ENCODE peak calls at places on chromosomes 12 and 14, in eight cellular contexts. One of them, this sample, is unnamed.

GRCh38 chr12:118571730-118572129 is 195.4 kb downstream of the SUDS3 start:
- DNase-seq in heart right ventricle: no peak
- DNase-seq in GM06990: no peak
- DNase-seq in pancreas: no peak
- DNase-seq in MM.1S: no peak
- DNase-seq in cardiac fibroblast: no peak
- DNase-seq in adrenal gland: no peak
- DNase-seq in endodermal cell: no peak
- DNase-seq in this sample: no peak

GRCh38 chr12:27864521-27864920 is 84.5 kb upstream of the MANSC4 start:
- DNase-seq in adrenal gland: no peak
- DNase-seq in heart right ventricle: no peak
- DNase-seq in GM06990: no peak
- DNase-seq in pancreas: no peak
- DNase-seq in endodermal cell: no peak
- DNase-seq in MM.1S: no peak
- DNase-seq in cardiac fibroblast: no peak
- DNase-seq in this sample: no peak

GRCh38 chr12:78271546-78271945 is 440.9 kb downstream of the NAV3 start:
- DNase-seq in cardiac fibroblast: peak
- DNase-seq in MM.1S: no peak
- DNase-seq in adrenal gland: no peak
- DNase-seq in GM06990: no peak
- DNase-seq in endodermal cell: no peak
- DNase-seq in heart right ventricle: no peak
- DNase-seq in pancreas: no peak
- DNase-seq in this sample: no peak

GRCh38 chr14:80930836-80931389 is 10.6 kb downstream of the CEP128 start:
- DNase-seq in heart right ventricle: no peak
- DNase-seq in pancreas: no peak
- DNase-seq in adrenal gland: no peak
- DNase-seq in endodermal cell: no peak
- DNase-seq in MM.1S: peak
- DNase-seq in GM06990: peak
- DNase-seq in cardiac fibroblast: peak
- DNase-seq in this sample: no peak

GRCh38 chr12:575948-576612 is 87.2 kb downstream of the NINJ2 start:
- DNase-seq in GM06990: peak
- DNase-seq in cardiac fibroblast: peak
- DNase-seq in MM.1S: peak
- DNase-seq in pancreas: peak
- DNase-seq in adrenal gland: peak
- DNase-seq in endodermal cell: peak
- DNase-seq in heart right ventricle: peak
- DNase-seq in this sample: peak

GRCh38 chr12:67650127-67650495 is 1.6 kb downstream of the DYRK2 start:
- DNase-seq in adrenal gland: peak
- DNase-seq in pancreas: peak
- DNase-seq in cardiac fibroblast: peak
- DNase-seq in endodermal cell: no peak
- DNase-seq in heart right ventricle: peak
- DNase-seq in MM.1S: no peak
- DNase-seq in GM06990: peak
- DNase-seq in this sample: peak

GRCh38 chr14:51534623-51535022 is 117.1 kb upstream of the FRMD6 start:
- DNase-seq in cardiac fibroblast: peak
- DNase-seq in adrenal gland: peak
- DNase-seq in pancreas: peak
- DNase-seq in MM.1S: no peak
- DNase-seq in GM06990: no peak
- DNase-seq in heart right ventricle: no peak
- DNase-seq in endodermal cell: no peak
- DNase-seq in this sample: peak

GRCh38 chr14:89617142-89617460 is 200.1 kb upstream of the FOXN3 start:
- DNase-seq in endodermal cell: no peak
- DNase-seq in MM.1S: no peak
- DNase-seq in heart right ventricle: no peak
- DNase-seq in pancreas: no peak
- DNase-seq in GM06990: no peak
- DNase-seq in adrenal gland: no peak
- DNase-seq in cardiac fibroblast: no peak
- DNase-seq in this sample: no peak

GRCh38 chr12:46357438-46358324 is 14.9 kb downstream of the SLC38A2 start:
- DNase-seq in adrenal gland: no peak
- DNase-seq in pancreas: no peak
- DNase-seq in GM06990: no peak
- DNase-seq in cardiac fibroblast: peak
- DNase-seq in heart right ventricle: no peak
- DNase-seq in endodermal cell: peak
- DNase-seq in MM.1S: no peak
- DNase-seq in this sample: no peak

GRCh38 chr14:53962954-53963490 is 6.4 kb upstream of the BMP4 start:
- DNase-seq in MM.1S: no peak
- DNase-seq in adrenal gland: no peak
- DNase-seq in cardiac fibroblast: no peak
- DNase-seq in endodermal cell: no peak
- DNase-seq in heart right ventricle: no peak
- DNase-seq in pancreas: no peak
- DNase-seq in GM06990: no peak
- DNase-seq in this sample: no peak

GRCh38 chr14:90062852-90063539 is 1.2 kb downstream of the KCNK13 start:
- DNase-seq in heart right ventricle: no peak
- DNase-seq in GM06990: no peak
- DNase-seq in MM.1S: no peak
- DNase-seq in adrenal gland: no peak
- DNase-seq in endodermal cell: no peak
- DNase-seq in pancreas: no peak
- DNase-seq in cardiac fibroblast: no peak
- DNase-seq in this sample: no peak

GRCh38 chr12:48489012-48489411 is 6.7 kb downstream of the C12orf54 start:
- DNase-seq in heart right ventricle: no peak
- DNase-seq in cardiac fibroblast: no peak
- DNase-seq in endodermal cell: no peak
- DNase-seq in MM.1S: no peak
- DNase-seq in adrenal gland: no peak
- DNase-seq in GM06990: peak
- DNase-seq in pancreas: no peak
- DNase-seq in this sample: no peak

GRCh38 chr12:5817246-5817645 is 127.8 kb downstream of the ANO2 start:
- DNase-seq in adrenal gland: no peak
- DNase-seq in endodermal cell: no peak
- DNase-seq in cardiac fibroblast: no peak
- DNase-seq in heart right ventricle: no peak
- DNase-seq in MM.1S: no peak
- DNase-seq in pancreas: no peak
- DNase-seq in GM06990: no peak
- DNase-seq in this sample: no peak

GRCh38 chr12:61538951-61539350 is 721.3 kb upstream of the USP15 start:
- DNase-seq in adrenal gland: no peak
- DNase-seq in MM.1S: peak
- DNase-seq in GM06990: no peak
- DNase-seq in cardiac fibroblast: no peak
- DNase-seq in endodermal cell: peak
- DNase-seq in pancreas: no peak
- DNase-seq in heart right ventricle: no peak
- DNase-seq in this sample: no peak

GRCh38 chr12:106736051-106736957 is 38.2 kb upstream of the RIC8B start:
- DNase-seq in MM.1S: peak
- DNase-seq in GM06990: no peak
- DNase-seq in heart right ventricle: no peak
- DNase-seq in endodermal cell: peak
- DNase-seq in adrenal gland: no peak
- DNase-seq in cardiac fibroblast: no peak
- DNase-seq in pancreas: no peak
- DNase-seq in this sample: no peak

GRCh38 chr12:107642240-107642639 is 43.4 kb upstream of the PWP1 start:
- DNase-seq in pancreas: no peak
- DNase-seq in heart right ventricle: no peak
- DNase-seq in GM06990: no peak
- DNase-seq in cardiac fibroblast: no peak
- DNase-seq in MM.1S: no peak
- DNase-seq in adrenal gland: no peak
- DNase-seq in endodermal cell: peak
- DNase-seq in this sample: no peak

GRCh38 chr12:103635419-103635818 is 48.3 kb downstream of the STAB2 start:
- DNase-seq in MM.1S: no peak
- DNase-seq in cardiac fibroblast: no peak
- DNase-seq in GM06990: no peak
- DNase-seq in heart right ventricle: no peak
- DNase-seq in pancreas: no peak
- DNase-seq in adrenal gland: no peak
- DNase-seq in endodermal cell: no peak
- DNase-seq in this sample: no peak

GRCh38 chr12:71315328-71315960 is 124.2 kb upstream of the LGR5 start:
- DNase-seq in GM06990: no peak
- DNase-seq in endodermal cell: no peak
- DNase-seq in adrenal gland: no peak
- DNase-seq in MM.1S: no peak
- DNase-seq in pancreas: no peak
- DNase-seq in heart right ventricle: no peak
- DNase-seq in cardiac fibroblast: peak
- DNase-seq in this sample: no peak

GRCh38 chr14:33847066-33847465 is 103.8 kb downstream of the EGLN3 start:
- DNase-seq in cardiac fibroblast: peak
- DNase-seq in pancreas: no peak
- DNase-seq in MM.1S: no peak
- DNase-seq in endodermal cell: no peak
- DNase-seq in adrenal gland: no peak
- DNase-seq in GM06990: no peak
- DNase-seq in heart right ventricle: no peak
- DNase-seq in this sample: no peak

DNA sequence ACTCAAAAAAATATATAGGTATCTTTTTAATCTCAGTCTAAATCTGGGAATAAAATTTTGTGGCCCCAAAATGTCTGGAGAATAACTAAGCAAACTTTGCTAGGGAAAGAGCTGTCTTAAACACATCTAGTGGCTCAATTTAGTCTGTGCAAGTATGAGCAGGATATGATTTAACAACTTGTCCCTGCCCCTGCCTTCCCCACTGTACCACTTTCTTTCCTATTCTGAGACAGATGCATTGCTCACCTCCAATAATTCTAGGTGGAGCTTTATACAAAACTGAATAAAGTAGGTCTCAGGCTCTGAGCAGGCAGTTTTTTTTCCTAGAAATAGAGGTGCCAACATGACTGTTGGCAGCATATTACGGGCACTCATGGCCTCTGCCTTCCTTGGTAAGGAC is 412.1 kb downstream of the DAD1 start:
- DNase-seq in cardiac fibroblast: no peak
- DNase-seq in endodermal cell: no peak
- DNase-seq in GM06990: no peak
- DNase-seq in MM.1S: no peak
- DNase-seq in pancreas: no peak
- DNase-seq in adrenal gland: no peak
- DNase-seq in heart right ventricle: no peak
- DNase-seq in this sample: no peak
- TF ChIP-seq CTCF in cardiac fibroblast: no peak
- TF ChIP-seq CTCF in endodermal cell: no peak
- TF ChIP-seq CTCF in GM06990: no peak
- TF ChIP-seq CTCF in MM.1S: no peak
- TF ChIP-seq CTCF in pancreas: no peak
- TF ChIP-seq CTCF in adrenal gland: no peak
- TF ChIP-seq CTCF in heart right ventricle: no peak
- TF ChIP-seq CTCF in this sample: no peak

DNA sequence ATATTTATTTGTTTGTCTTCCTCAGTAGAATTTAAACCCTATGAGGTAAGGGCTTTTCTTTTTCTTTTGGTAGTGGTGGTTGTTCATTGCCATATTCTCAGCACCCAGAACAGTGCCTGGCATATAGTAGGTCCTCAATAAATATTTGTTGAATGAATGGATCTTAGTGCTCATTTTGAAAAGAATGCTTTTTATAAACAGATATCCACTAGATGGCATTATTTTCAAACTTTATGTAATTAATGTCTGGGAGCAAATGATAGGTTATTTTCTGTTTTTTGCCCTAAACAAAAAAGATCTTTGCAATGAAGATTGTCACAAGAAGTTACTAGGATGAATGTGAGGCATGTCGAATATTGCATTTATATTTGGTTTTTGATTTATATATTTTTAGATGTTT is 64.1 kb downstream of the RAD51B start:
- DNase-seq in MM.1S: peak
- DNase-seq in cardiac fibroblast: peak
- DNase-seq in adrenal gland: no peak
- DNase-seq in heart right ventricle: no peak
- DNase-seq in endodermal cell: no peak
- DNase-seq in GM06990: no peak
- DNase-seq in pancreas: no peak
- DNase-seq in this sample: no peak
- TF ChIP-seq CTCF in MM.1S: peak
- TF ChIP-seq CTCF in cardiac fibroblast: peak
- TF ChIP-seq CTCF in adrenal gland: peak
- TF ChIP-seq CTCF in heart right ventricle: peak
- TF ChIP-seq CTCF in endodermal cell: peak
- TF ChIP-seq CTCF in GM06990: no peak
- TF ChIP-seq CTCF in pancreas: peak
- TF ChIP-seq CTCF in this sample: peak

GRCh38 chr12:82522285-82522684 is 164.0 kb downstream of the METTL25 start:
- DNase-seq in heart right ventricle: no peak
- DNase-seq in pancreas: no peak
- DNase-seq in MM.1S: no peak
- DNase-seq in endodermal cell: no peak
- DNase-seq in adrenal gland: no peak
- DNase-seq in GM06990: no peak
- DNase-seq in cardiac fibroblast: no peak
- DNase-seq in this sample: no peak

GRCh38 chr12:82519508-82519907 is 161.2 kb downstream of the METTL25 start:
- DNase-seq in pancreas: no peak
- DNase-seq in MM.1S: no peak
- DNase-seq in heart right ventricle: no peak
- DNase-seq in adrenal gland: no peak
- DNase-seq in cardiac fibroblast: no peak
- DNase-seq in GM06990: no peak
- DNase-seq in endodermal cell: no peak
- DNase-seq in this sample: no peak

GRCh38 chr12:82522762-82523161 is 163.9 kb upstream of the TMTC2 start:
- DNase-seq in adrenal gland: no peak
- DNase-seq in heart right ventricle: no peak
- DNase-seq in pancreas: peak
- DNase-seq in GM06990: no peak
- DNase-seq in cardiac fibroblast: no peak
- DNase-seq in endodermal cell: no peak
- DNase-seq in MM.1S: no peak
- DNase-seq in this sample: no peak

GRCh38 chr12:82517808-82518207 is 159.5 kb downstream of the METTL25 start:
- DNase-seq in MM.1S: no peak
- DNase-seq in pancreas: no peak
- DNase-seq in heart right ventricle: no peak
- DNase-seq in adrenal gland: no peak
- DNase-seq in cardiac fibroblast: no peak
- DNase-seq in GM06990: no peak
- DNase-seq in endodermal cell: peak
- DNase-seq in this sample: no peak

GRCh38 chr12:82517027-82517426 is 158.7 kb downstream of the METTL25 start:
- DNase-seq in pancreas: no peak
- DNase-seq in adrenal gland: no peak
- DNase-seq in MM.1S: peak
- DNase-seq in cardiac fibroblast: peak
- DNase-seq in heart right ventricle: no peak
- DNase-seq in endodermal cell: peak
- DNase-seq in GM06990: no peak
- DNase-seq in this sample: no peak
- TF ChIP-seq CTCF in pancreas: no peak
- TF ChIP-seq CTCF in adrenal gland: no peak
- TF ChIP-seq CTCF in MM.1S: peak
- TF ChIP-seq CTCF in cardiac fibroblast: peak
- TF ChIP-seq CTCF in heart right ventricle: no peak
- TF ChIP-seq CTCF in endodermal cell: peak
- TF ChIP-seq CTCF in GM06990: peak
- TF ChIP-seq CTCF in this sample: peak

GRCh38 chr14:23566782-23567185 is 807 bp downstream of the AP1G2 start:
- DNase-seq in pancreas: peak
- DNase-seq in GM06990: no peak
- DNase-seq in endodermal cell: no peak
- DNase-seq in adrenal gland: no peak
- DNase-seq in MM.1S: no peak
- DNase-seq in cardiac fibroblast: peak
- DNase-seq in heart right ventricle: no peak
- DNase-seq in this sample: peak
- TF ChIP-seq CTCF in pancreas: no peak
- TF ChIP-seq CTCF in GM06990: no peak
- TF ChIP-seq CTCF in endodermal cell: peak
- TF ChIP-seq CTCF in adrenal gland: peak
- TF ChIP-seq CTCF in MM.1S: peak
- TF ChIP-seq CTCF in cardiac fibroblast: peak
- TF ChIP-seq CTCF in heart right ventricle: no peak
- TF ChIP-seq CTCF in this sample: no peak